ENCODE peak calls at places on chromosomes 13 and 19, in seven cellular contexts. Y, J, F, X, M, T and V are unnamed samples.

GRCh38 chr13:25977671-25978070 is 74.1 kb downstream of the SHISA2 start:
- DNase-seq in Y (no peak), J (no peak), F (no peak), X (no peak), M (no peak), T (no peak), V (no peak)

GRCh38 chr13:94711561-94712286 is 621 bp downstream of the SOX21 start:
- DNase-seq in Y (peak), J (no peak), F (peak), X (no peak), M (no peak), T (no peak), V (no peak)

GRCh38 chr13:28001049-28001448 is 12.6 kb upstream of the URAD start:
- DNase-seq in Y (no peak), J (no peak), F (no peak), X (no peak), M (no peak), T (no peak), V (peak)

GRCh38 chr19:55419089-55419488 is 11.5 kb upstream of the UBE2S start:
- DNase-seq in Y (no peak), J (no peak), F (no peak), X (no peak), M (no peak), T (no peak), V (no peak)

GRCh38 chr19:58330458-58330857 is 3.7 kb downstream of the ZSCAN22 start:
- DNase-seq in Y (no peak), J (peak), F (peak), X (no peak), M (peak), T (peak), V (no peak)

GRCh38 chr13:31334994-31335549 is 135.3 kb downstream of the B3GLCT start:
- DNase-seq in Y (no peak), J (peak), F (no peak), X (no peak), M (no peak), T (no peak), V (no peak)

GRCh38 chr13:76210262-76210661 is 574.1 kb downstream of the LMO7 start:
- DNase-seq in Y (no peak), J (no peak), F (no peak), X (no peak), M (no peak), T (no peak), V (no peak)

GRCh38 chr13:113407531-113408393 is 43.8 kb upstream of the GRTP1 start:
- DNase-seq in Y (no peak), J (no peak), F (no peak), X (no peak), M (no peak), T (no peak), V (no peak)

GRCh38 chr19:16104722-16105121 is 7.0 kb upstream of the RAB8A start:
- DNase-seq in Y (no peak), J (no peak), F (no peak), X (no peak), M (no peak), T (no peak), V (no peak)

GRCh38 chr19:38713227-38713649 is 31.0 kb downstream of the CAPN12 start:
- DNase-seq in Y (no peak), J (no peak), F (no peak), X (no peak), M (no peak), T (no peak), V (no peak)

GRCh38 chr13:24141333-24141910 is 19.1 kb upstream of the SPATA13 start:
- DNase-seq in Y (no peak), J (no peak), F (no peak), X (no peak), M (no peak), T (no peak), V (no peak)

GRCh38 chr13:53460776-53461175 is 432.2 kb downstream of the OLFM4 start:
- DNase-seq in Y (no peak), J (no peak), F (no peak), X (no peak), M (no peak), T (no peak), V (no peak)

GRCh38 chr13:41019027-41019487 is at the start of gene ELF1:
- DNase-seq in Y (peak), J (peak), F (peak), X (peak), M (peak), T (no peak), V (peak)

GRCh38 chr13:24505256-24505655 is 7.3 kb downstream of the PARP4 start:
- DNase-seq in Y (no peak), J (no peak), F (no peak), X (no peak), M (no peak), T (no peak), V (no peak)

GRCh38 chr19:55384576-55385235 is 614 bp upstream of the TMEM238 start:
- DNase-seq in Y (peak), J (peak), F (no peak), X (no peak), M (no peak), T (no peak), V (no peak)

GRCh38 chr19:9782282-9782681 is 13.7 kb upstream of the ZNF846 start:
- DNase-seq in Y (no peak), J (no peak), F (no peak), X (no peak), M (no peak), T (no peak), V (no peak)

GRCh38 chr19:12952488-12953455 is 4.3 kb downstream of the GADD45GIP1 start:
- DNase-seq in Y (no peak), J (no peak), F (no peak), X (no peak), M (peak), T (peak), V (no peak)

GRCh38 chr19:2648099-2648498 is 54.4 kb downstream of the GNG7 start:
- DNase-seq in Y (no peak), J (no peak), F (no peak), X (no peak), M (no peak), T (no peak), V (no peak)

GRCh38 chr13:59770451-59770850 is 393.3 kb downstream of the DIAPH3 start:
- DNase-seq in Y (no peak), J (no peak), F (no peak), X (no peak), M (no peak), T (no peak), V (no peak)

GRCh38 chr19:8304841-8305621 is 3.1 kb downstream of the CD320 start:
- DNase-seq in Y (no peak), J (no peak), F (no peak), X (no peak), M (no peak), T (no peak), V (peak)

GRCh38 chr19:45152504-45153338 is 8.1 kb downstream of the NKPD1 start:
- DNase-seq in Y (peak), J (no peak), F (no peak), X (no peak), M (no peak), T (peak), V (no peak)

GRCh38 chr19:14091086-14091884 is 734 bp upstream of the SAMD1 start:
- DNase-seq in Y (peak), J (peak), F (peak), X (no peak), M (peak), T (no peak), V (peak)

GRCh38 chr19:3175761-3176714 is 2.5 kb upstream of the S1PR4 start:
- DNase-seq in Y (peak), J (peak), F (peak), X (no peak), M (peak), T (no peak), V (no peak)

GRCh38 chr13:61685683-61686013 is 270.0 kb upstream of the PCDH20 start:
- DNase-seq in Y (peak), J (peak), F (no peak), X (no peak), M (no peak), T (no peak), V (no peak)

GRCh38 chr19:6402834-6403608 is 10.1 kb upstream of the GTF2F1 start:
- DNase-seq in Y (peak), J (no peak), F (no peak), X (no peak), M (peak), T (peak), V (no peak)

GRCh38 chr19:13834308-13834790 is 39.1 kb downstream of the ZSWIM4 start:
- DNase-seq in Y (no peak), J (peak), F (peak), X (no peak), M (peak), T (no peak), V (no peak)

GRCh38 chr13:44373601-44374347 is at the start of gene SERP2:
- DNase-seq in Y (peak), J (no peak), F (no peak), X (no peak), M (peak), T (no peak), V (no peak)

GRCh38 chr19:51547397-51548212 is 16.1 kb upstream of the SIGLEC6 start:
- DNase-seq in Y (no peak), J (no peak), F (no peak), X (no peak), M (no peak), T (no peak), V (no peak)

GRCh38 chr13:77544365-77544764 is 8.9 kb downstream of the SCEL start:
- DNase-seq in Y (peak), J (no peak), F (peak), X (no peak), M (no peak), T (no peak), V (no peak)

GRCh38 chr13:27128825-27129627 is 42.6 kb downstream of the USP12 start:
- DNase-seq in Y (no peak), J (peak), F (no peak), X (no peak), M (no peak), T (no peak), V (no peak)

GRCh38 chr13:51298812-51299211 is 40.7 kb upstream of the SERPINE3 start:
- DNase-seq in Y (no peak), J (no peak), F (no peak), X (no peak), M (no peak), T (no peak), V (no peak)

GRCh38 chr13:32019612-32020233 is 11.9 kb upstream of the FRY start:
- DNase-seq in Y (peak), J (peak), F (peak), X (no peak), M (peak), T (peak), V (no peak)

GRCh38 chr19:8654591-8655339 is 24.3 kb downstream of the NFILZ start:
- DNase-seq in Y (peak), J (peak), F (peak), X (peak), M (peak), T (no peak), V (no peak)